ENCODE peak calls at places on chromosomes 7 and 10, in six cellular contexts. A, C, I, S, M and R are unnamed samples.
A peak's percentile ranks its signal among the peaks of the same experiment; 100 is the strongest.

GRCh38 chr7:5143106-5143505 is 46.9 kb upstream of the WIPI2 start:
- DNase-seq in A (no peak), C (no peak), M (no peak), S (no peak), I (no peak), R (no peak)

GRCh38 chr7:51127618-51127904 is 189.0 kb downstream of the COBL start:
- DNase-seq in A (no peak), M (no peak), I (no peak), C (no peak), S (peak; percentile 36), R (no peak)

GRCh38 chr10:6741561-6741960 is 161.5 kb upstream of the PRKCQ start:
- DNase-seq in C (peak; percentile 71), M (no peak), S (no peak), I (peak; percentile 27), A (no peak), R (peak; percentile 59)

GRCh38 chr10:59771162-59771807 is 18.0 kb upstream of the MRLN start:
- DNase-seq in S (no peak), C (no peak), I (no peak), A (no peak), M (no peak), R (no peak)

GRCh38 chr10:69506487-69506833 is 55.2 kb downstream of the TSPAN15 start:
- DNase-seq in M (no peak), S (no peak), A (no peak), C (no peak), I (no peak), R (no peak)

GRCh38 chr7:2247141-2247985 is 5.3 kb downstream of the NUDT1 start:
- DNase-seq in I (no peak), M (no peak), S (no peak), C (peak; percentile 47), A (peak; percentile 66), R (no peak)

GRCh38 chr7:132392713-132393112 is 183.6 kb downstream of the PLXNA4 start:
- DNase-seq in S (no peak), M (no peak), I (no peak), C (no peak), A (no peak), R (no peak)

GRCh38 chr7:104767826-104768536 is 246.0 kb upstream of the KMT2E start:
- DNase-seq in M (no peak), S (no peak), A (no peak), C (no peak), I (no peak), R (peak; percentile 13)

GRCh38 chr10:132148261-132149251 is 38.2 kb upstream of the DPYSL4 start:
- DNase-seq in I (no peak), A (no peak), S (no peak), M (no peak), C (no peak), R (no peak)

GRCh38 chr10:97200616-97201015 is 14.9 kb upstream of the SLIT1 start:
- DNase-seq in S (no peak), M (no peak), A (no peak), I (no peak), C (no peak), R (no peak)

GRCh38 chr10:97399843-97400545 is 1.1 kb downstream of the RRP12 start:
- DNase-seq in I (peak; percentile 89), C (peak; percentile 61), A (peak; percentile 77), S (no peak), M (peak; percentile 85), R (no peak)

GRCh38 chr7:141220263-141220662 is 146.4 kb downstream of the TMEM178B start:
- DNase-seq in C (no peak), I (no peak), A (peak; percentile 13), S (peak; percentile 29), M (peak; percentile 5), R (no peak)

GRCh38 chr10:6737080-6737641 is 157.1 kb upstream of the PRKCQ start:
- DNase-seq in C (peak; percentile 32), A (peak; percentile 86), I (peak; percentile 88), S (no peak), M (peak; percentile 29), R (peak; percentile 78)

GRCh38 chr7:27124979-27125689 is 5.4 kb downstream of the HOXA4 start:
- DNase-seq in M (no peak), C (no peak), I (no peak), S (peak; percentile 50), A (no peak), R (no peak)

GRCh38 chr7:26574476-26574875 is 282.8 kb downstream of the SNX10 start:
- DNase-seq in S (no peak), I (peak; percentile 65), A (no peak), C (no peak), M (no peak), R (no peak)

GRCh38 chr7:22851140-22851539 is 28.5 kb upstream of the TOMM7 start:
- DNase-seq in M (no peak), I (peak; percentile 67), S (no peak), C (no peak), A (no peak), R (no peak)

GRCh38 chr7:22476822-22477221 is 23.2 kb downstream of the STEAP1B start:
- DNase-seq in M (no peak), C (no peak), A (no peak), S (no peak), I (no peak), R (no peak)

GRCh38 chr7:47183896-47184629 is 397.8 kb downstream of the TNS3 start:
- DNase-seq in M (no peak), I (no peak), S (no peak), C (no peak), A (no peak), R (no peak)

GRCh38 chr7:50644114-50644513 is 78.9 kb upstream of the DDC start:
- DNase-seq in S (peak; percentile 72), M (no peak), A (no peak), I (no peak), C (no peak), R (no peak)

GRCh38 chr7:129264534-129264933 is 39.7 kb downstream of the AHCYL2 start:
- DNase-seq in M (no peak), S (no peak), I (no peak), C (no peak), A (no peak), R (no peak)

GRCh38 chr7:42624471-42624870 is 287.4 kb downstream of the C7orf25 start:
- DNase-seq in C (peak; percentile 10), A (no peak), M (peak; percentile 46), S (no peak), I (peak; percentile 59), R (peak; percentile 22)

GRCh38 chr10:15491856-15492255 is 120.8 kb upstream of the FAM171A1 start:
- DNase-seq in A (no peak), C (no peak), M (no peak), S (no peak), I (no peak), R (peak; percentile 18)

GRCh38 chr7:156659961-156660360 is 19.4 kb downstream of the RNF32 start:
- DNase-seq in C (no peak), S (no peak), I (peak; percentile 25), A (no peak), M (no peak), R (no peak)

GRCh38 chr10:53477313-53477675 is 704.7 kb upstream of the MBL2 start:
- DNase-seq in I (no peak), M (no peak), S (no peak), A (no peak), C (no peak), R (no peak)

GRCh38 chr7:66247387-66248078 is 42.4 kb downstream of the TPST1 start:
- DNase-seq in C (no peak), I (peak; percentile 49), M (no peak), S (no peak), A (no peak), R (no peak)

GRCh38 chr10:1094112-1095057 is 38.2 kb downstream of the WDR37 start:
- DNase-seq in I (peak; percentile 44), M (no peak), C (no peak), S (peak; percentile 59), A (no peak), R (no peak)

GRCh38 chr10:48896756-48897437 is 42.7 kb downstream of the LRRC18 start:
- DNase-seq in A (no peak), C (no peak), I (no peak), M (no peak), S (no peak), R (peak; percentile 10)

GRCh38 chr7:128164955-128165670 is 76.0 kb upstream of the LEP start:
- DNase-seq in C (no peak), M (no peak), A (no peak), I (no peak), S (peak; percentile 54), R (no peak)

GRCh38 chr7:27961255-27961654 is 219.3 kb downstream of the JAZF1 start:
- DNase-seq in S (no peak), C (peak; percentile 7), M (peak; percentile 35), I (peak; percentile 68), A (no peak), R (peak; percentile 84)

GRCh38 chr10:46091834-46092522 is 45.9 kb upstream of the MSMB start:
- DNase-seq in A (no peak), I (no peak), C (no peak), M (no peak), S (peak; percentile 78), R (no peak)
- H3K4me3 ChIP-seq in A (no peak overlapping the region), I (no peak overlapping the region), C (no peak overlapping the region), M (no peak overlapping the region), S (no peak overlapping the region), R (no peak overlapping the region)

DNA sequence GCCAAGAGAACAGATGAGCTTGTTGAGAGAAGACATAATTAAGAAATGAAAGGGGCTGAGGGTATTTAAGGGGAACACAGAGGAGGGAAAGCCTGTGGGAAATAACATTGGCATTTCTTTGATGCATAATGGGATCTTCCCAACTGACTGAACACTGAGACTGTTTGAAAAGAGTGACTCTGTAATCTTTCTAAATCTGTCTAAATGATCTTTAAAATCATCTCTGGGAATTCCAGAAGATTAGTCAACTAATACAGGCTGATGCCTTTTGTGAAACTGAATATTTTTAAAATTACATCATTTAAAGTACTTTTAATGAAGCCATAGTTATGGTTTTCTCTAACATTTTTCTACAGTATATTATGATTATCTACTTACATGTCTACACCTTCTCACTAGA is 17.4 kb upstream of the SLC35G1 start:
- DNase-seq in C (no peak), A (no peak), M (peak; percentile 25), S (no peak), I (no peak), R (no peak)
- TF ChIP-seq CTCF in C (no peak), A (no peak), M (no peak), S (no peak), I (no peak), R (no peak)

GRCh38 chr7:107386543-107386900 is 83.3 kb upstream of the GPR22 start:
- DNase-seq in A (no peak), S (no peak), C (no peak), I (no peak), M (no peak), R (no peak)
- H3K4me3 ChIP-seq in A (no peak overlapping the region), S (no peak overlapping the region), C (no peak overlapping the region), I (no peak overlapping the region), M (no peak overlapping the region), R (no peak overlapping the region)

DNA sequence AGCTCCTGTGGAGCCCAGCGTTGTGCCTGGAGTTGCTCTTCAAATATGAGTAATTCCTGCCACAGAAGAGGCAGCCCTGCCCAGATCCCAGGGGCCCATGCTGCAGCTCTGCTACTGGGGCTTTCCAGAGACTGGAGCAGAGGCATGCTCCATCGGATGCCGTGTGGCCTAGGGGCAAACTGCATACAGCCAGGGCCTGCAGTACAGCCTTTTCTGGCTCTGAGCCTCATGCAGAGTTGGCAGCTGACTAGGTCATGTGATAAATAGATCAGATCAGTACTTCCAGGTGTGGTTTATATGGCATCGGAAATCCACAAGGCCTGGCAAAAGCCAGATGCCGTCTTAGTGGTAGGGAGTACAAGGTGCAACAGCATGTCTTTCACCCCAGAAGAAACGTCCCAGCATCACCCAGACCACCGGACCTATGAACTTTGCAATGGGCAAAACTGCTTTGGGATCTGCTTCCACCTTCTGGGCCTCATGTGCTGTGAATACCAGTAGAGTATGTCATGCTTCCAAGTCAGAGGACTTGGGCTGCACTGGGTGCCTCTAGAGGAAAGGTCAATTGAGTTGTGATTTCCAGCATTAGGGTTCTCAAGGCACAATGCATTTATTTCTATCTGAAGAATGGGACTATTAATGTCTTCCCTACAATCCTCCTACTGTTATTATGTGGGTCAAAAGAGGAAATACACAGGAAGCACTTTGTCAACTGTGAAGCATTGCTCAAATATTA is 250.7 kb upstream of the ZNF32 start:
- DNase-seq in A (no peak), S (peak; percentile 87), C (no peak), M (no peak), I (no peak), R (peak; percentile 25)
- TF ChIP-seq CTCF in A (no peak), S (no peak), C (no peak), M (no peak), I (no peak), R (no peak)